ENCODE peak calls at places on chromosome 6, in eight cellular contexts. V is iPS DF 19.7; M is HT-29; P is activated CD8-positive, alpha-beta T cell treated with anti-CD3 and anti-CD28 coated beads, Interleukin-2, amount 10 ng/mL, durations not matched to agents 7 days and 5 days; U is CD8-positive, alpha-beta T cell; F is heart left ventricle; W is effector memory CD8-positive, alpha-beta T cell; R is activated CD4-positive, alpha-beta T cell treated with anti-CD3 and anti-CD28 coated beads, Interleukin-2, amount 50 U/mL, for 1 hour. E is an unnamed sample.

GRCh38 chr6:127341471-127342202 is 1.8 kb downstream of the ECHDC1 start:
- DNase-seq in P (no peak), R (no peak), W (no peak), F (no peak), M (peak; percentile 12), U (no peak), V (no peak), E (peak; percentile 74)

GRCh38 chr6:122789862-122790739 is 1.0 kb downstream of the SMPDL3A start:
- DNase-seq in F (no peak), P (peak; percentile 26), W (no peak), V (no peak), M (peak; percentile 35), R (no peak), U (no peak), E (no peak)

GRCh38 chr6:29872791-29873190 is 45.2 kb downstream of the HLA-G start:
- DNase-seq in P (no peak), U (no peak), V (no peak), W (no peak), R (no peak), F (no peak), M (no peak), E (no peak)

GRCh38 chr6:84764332-84765049 is at the start of gene TBX18:
- DNase-seq in U (no peak), W (no peak), V (peak; percentile 89), F (peak; percentile 88), M (no peak), R (no peak), P (no peak), E (no peak)

GRCh38 chr6:90146914-90147668 is 149.6 kb downstream of the BACH2 start:
- DNase-seq in P (no peak), R (no peak), W (no peak), V (no peak), U (no peak), M (no peak), F (no peak), E (peak; percentile 12)

GRCh38 chr6:163126741-163127140 is 287.8 kb upstream of the QKI start:
- DNase-seq in M (no peak), F (no peak), W (no peak), P (no peak), U (no peak), R (no peak), V (no peak), E (no peak)

GRCh38 chr6:53294095-53294494 is 54.7 kb downstream of the ELOVL5 start:
- DNase-seq in F (no peak), W (no peak), R (no peak), M (peak; percentile 42), V (no peak), P (peak; percentile 41), U (no peak), E (peak; percentile 25)

GRCh38 chr6:85747654-85748053 is 105.0 kb upstream of the SYNCRIP start:
- DNase-seq in R (no peak), F (no peak), M (peak; percentile 10), W (no peak), P (no peak), U (no peak), V (no peak), E (no peak)

GRCh38 chr6:157137501-157137900 is 185.8 kb downstream of the TMEM242 start:
- DNase-seq in F (no peak), M (no peak), P (no peak), V (no peak), R (no peak), U (no peak), W (no peak), E (no peak)

GRCh38 chr6:125114248-125114858 is 39.2 kb upstream of the TPD52L1 start:
- DNase-seq in V (no peak), R (peak; percentile 32), U (no peak), F (no peak), P (peak; percentile 65), W (peak; percentile 11), M (peak; percentile 63), E (no peak)

GRCh38 chr6:2448826-2449571 is 203.6 kb upstream of the GMDS start:
- DNase-seq in U (no peak), M (peak; percentile 82), R (no peak), P (peak; percentile 26), W (no peak), F (peak; percentile 30), V (peak; percentile 47), E (peak; percentile 16)

GRCh38 chr6:134938896-134939295 is 11.0 kb downstream of the ALDH8A1 start:
- DNase-seq in R (peak; percentile 35), W (no peak), F (no peak), P (peak; percentile 40), V (no peak), M (no peak), U (no peak), E (peak; percentile 9)

GRCh38 chr6:7165002-7165735 is 57.4 kb downstream of the RREB1 start:
- DNase-seq in F (no peak), R (no peak), P (no peak), W (no peak), V (no peak), M (peak; percentile 42), U (no peak), E (no peak)

GRCh38 chr6:21348462-21349195 is 244.9 kb upstream of the SOX4 start:
- DNase-seq in R (no peak), F (no peak), U (no peak), W (no peak), P (no peak), V (no peak), M (no peak), E (no peak)

GRCh38 chr6:15490242-15491100 is 172.4 kb downstream of the DTNBP1 start:
- DNase-seq in R (no peak), P (no peak), U (no peak), W (no peak), M (no peak), F (no peak), V (no peak), E (no peak)

GRCh38 chr6:49341869-49342268 is 121.2 kb downstream of the MMUT start:
- DNase-seq in F (no peak), V (no peak), M (no peak), P (no peak), R (no peak), W (no peak), U (no peak), E (no peak)

GRCh38 chr6:166604911-166605310 is 18.4 kb upstream of the RAMACL start:
- DNase-seq in U (no peak), R (no peak), P (no peak), V (no peak), F (no peak), M (no peak), W (no peak), E (no peak)

GRCh38 chr6:8137529-8137939 is 35.2 kb upstream of the EEF1E1 start:
- DNase-seq in R (no peak), V (no peak), F (no peak), M (no peak), W (no peak), P (no peak), U (no peak), E (no peak)

GRCh38 chr6:31546339-31546961 is at the start of gene ATP6V1G2:
- DNase-seq in V (peak; percentile 98), P (peak; percentile 92), R (peak; percentile 81), M (peak; percentile 91), U (peak; percentile 66), W (peak; percentile 87), F (peak; percentile 87), E (peak; percentile 77)

GRCh38 chr6:31945507-31946369 is at the start of gene CFB:
- DNase-seq in W (no peak), U (no peak), M (peak; percentile 67), R (no peak), F (peak; percentile 60), V (no peak), P (no peak), E (no peak)

GRCh38 chr6:166588691-166589333 is 2.3 kb upstream of the RAMACL start:
- DNase-seq in M (no peak), R (no peak), W (no peak), P (no peak), U (no peak), F (no peak), V (no peak), E (peak; percentile 19)

GRCh38 chr6:21359926-21360325 is 233.6 kb upstream of the SOX4 start:
- DNase-seq in M (no peak), P (no peak), U (no peak), W (no peak), R (no peak), F (no peak), V (no peak), E (no peak)

GRCh38 chr6:111997078-111997862 is 56.6 kb upstream of the CCN6 start:
- DNase-seq in F (peak; percentile 80), W (peak; percentile 71), V (peak; percentile 48), M (peak; percentile 76), R (peak; percentile 77), U (peak; percentile 59), P (peak; percentile 85), E (peak; percentile 59)

GRCh38 chr6:168206186-168206585 is 113.4 kb downstream of the DACT2 start:
- DNase-seq in R (no peak), V (no peak), M (no peak), U (no peak), W (no peak), P (no peak), F (no peak), E (no peak)

GRCh38 chr6:14092861-14093789 is 24.4 kb upstream of the CD83 start:
- DNase-seq in U (no peak), F (no peak), M (no peak), W (no peak), R (no peak), P (no peak), V (no peak), E (no peak)

GRCh38 chr6:29439006-29439405 is at the start of gene OR10C1:
- DNase-seq in U (no peak), F (no peak), M (no peak), W (no peak), P (no peak), R (no peak), V (no peak), E (no peak)

GRCh38 chr6:169395080-169395805 is 141.6 kb upstream of the THBS2 start:
- DNase-seq in U (no peak), R (no peak), M (no peak), V (no peak), W (no peak), F (no peak), P (no peak), E (no peak)

GRCh38 chr6:85714893-85715530 is 72.3 kb upstream of the SYNCRIP start:
- DNase-seq in R (peak; percentile 6), P (no peak), W (no peak), F (no peak), V (no peak), U (no peak), M (no peak), E (no peak)

GRCh38 chr6:56949261-56949660 is 5.6 kb upstream of the BEND6 start:
- DNase-seq in R (no peak), V (no peak), U (no peak), P (no peak), M (no peak), W (no peak), F (no peak), E (no peak)

GRCh38 chr6:165274611-165275010 is 34.8 kb downstream of the C6orf118 start:
- DNase-seq in W (no peak), R (no peak), U (no peak), P (no peak), M (no peak), V (no peak), F (no peak), E (no peak)

GRCh38 chr6:108598316-108598863 is 37.7 kb downstream of the FOXO3 start:
- DNase-seq in F (no peak), U (no peak), W (no peak), R (no peak), P (no peak), M (no peak), V (no peak), E (no peak)

GRCh38 chr6:66896415-66896814 is 1189.4 kb upstream of the EYS start:
- DNase-seq in U (no peak), M (no peak), F (no peak), P (no peak), W (no peak), V (no peak), R (no peak), E (no peak)

GRCh38 chr6:112680076-112680475 is 332.9 kb downstream of the RFPL4B start:
- DNase-seq in U (no peak), W (no peak), M (no peak), V (no peak), P (no peak), F (no peak), R (no peak), E (no peak)

GRCh38 chr6:14917511-14917910 is 328.4 kb upstream of the JARID2 start:
- DNase-seq in W (no peak), U (no peak), P (no peak), V (no peak), F (no peak), R (no peak), M (no peak), E (no peak)